ENCODE peak calls at places on chromosomes 7 and 10, in six cellular contexts. F, K, I, S, J and Z are unnamed samples.

GRCh38 chr7:24075426-24075810 is 208.6 kb upstream of the NPY start:
- DNase-seq in K (no peak), S (no peak), J (peak; percentile 82), F (no peak), I (no peak), Z (peak; percentile 20)

GRCh38 chr10:73888514-73888913 is 14.2 kb upstream of the CAMK2G start:
- DNase-seq in S (peak; percentile 88), K (no peak), I (peak; percentile 28), F (no peak), J (peak; percentile 97), Z (peak; percentile 83)

GRCh38 chr7:133091943-133092464 is 10.1 kb upstream of the CHCHD3 start:
- DNase-seq in F (no peak), I (no peak), K (no peak), S (no peak), J (no peak), Z (no peak)

GRCh38 chr10:71125749-71126107 is 86.6 kb upstream of the UNC5B start:
- DNase-seq in I (no peak), J (no peak), K (no peak), F (no peak), S (no peak), Z (no peak)

GRCh38 chr10:43120116-43120947 is 17.9 kb upstream of the CSGALNACT2 start:
- DNase-seq in K (no peak), S (no peak), J (no peak), F (no peak), I (no peak), Z (no peak)

GRCh38 chr7:93146465-93147127 is 1.6 kb downstream of the SAMD9L start:
- DNase-seq in K (no peak), F (no peak), J (no peak), I (no peak), S (no peak), Z (no peak)

GRCh38 chr7:45599851-45600706 is 25.9 kb downstream of the ADCY1 start:
- DNase-seq in F (no peak), K (no peak), J (no peak), I (no peak), S (no peak), Z (no peak)

GRCh38 chr10:123606006-123606405 is 60.1 kb upstream of the GPR26 start:
- DNase-seq in I (no peak), S (no peak), J (no peak), F (no peak), K (no peak), Z (no peak)

GRCh38 chr7:131302876-131303707 is 24.6 kb upstream of the MKLN1 start:
- DNase-seq in J (no peak), K (no peak), F (peak; percentile 23), S (peak; percentile 38), I (peak; percentile 13), Z (peak; percentile 35)

GRCh38 chr10:118951218-118951617 is 78.3 kb upstream of the NANOS1 start:
- DNase-seq in I (no peak), K (no peak), F (no peak), S (no peak), J (no peak), Z (no peak)

GRCh38 chr7:47427046-47427643 is 154.8 kb downstream of the TNS3 start:
- DNase-seq in F (no peak), K (no peak), I (no peak), S (no peak), J (no peak), Z (no peak)

GRCh38 chr7:114942443-114943175 is 20.7 kb downstream of the MDFIC start:
- DNase-seq in F (no peak), I (no peak), K (no peak), J (no peak), S (no peak), Z (no peak)

GRCh38 chr7:47893721-47894365 is 54.4 kb downstream of the PKD1L1 start:
- DNase-seq in J (no peak), F (no peak), S (peak; percentile 51), K (no peak), I (no peak), Z (no peak)

GRCh38 chr7:129144834-129145668 is 544 bp downstream of the TSPAN33 start:
- DNase-seq in F (no peak), K (no peak), J (no peak), I (no peak), S (no peak), Z (no peak)

GRCh38 chr7:28490831-28491230 is 78.5 kb downstream of the CREB5 start:
- DNase-seq in J (no peak), K (no peak), I (peak; percentile 28), S (no peak), F (no peak), Z (no peak)

GRCh38 chr10:131519723-131520122 is 208.2 kb upstream of the TCERG1L start:
- DNase-seq in J (no peak), K (no peak), F (no peak), S (no peak), I (no peak), Z (no peak)

GRCh38 chr7:149772236-149772820 is 1.1 kb downstream of the ZNF467 start:
- DNase-seq in I (no peak), F (no peak), S (no peak), J (no peak), K (peak; percentile 77), Z (no peak)

GRCh38 chr7:128889121-128889520 is 21.4 kb downstream of the KCP start:
- DNase-seq in I (no peak), F (no peak), J (peak; percentile 93), K (no peak), S (peak; percentile 59), Z (peak; percentile 58)

GRCh38 chr7:23467731-23468720 is 2.3 kb downstream of the IGF2BP3 start:
- DNase-seq in K (peak; percentile 78), F (no peak), S (peak; percentile 17), I (peak; percentile 71), J (peak; percentile 69), Z (no peak)

GRCh38 chr10:133324857-133325260 is 11.8 kb downstream of the CALY start:
- DNase-seq in K (no peak), J (no peak), F (no peak), I (no peak), S (no peak), Z (no peak)

GRCh38 chr7:17939111-17939669 is 1.1 kb downstream of the SNX13 start:
- DNase-seq in I (peak; percentile 45), K (no peak), S (peak; percentile 66), F (no peak), J (peak; percentile 60), Z (peak; percentile 44)

GRCh38 chr7:28688651-28689050 is 269.5 kb downstream of the TRIL start:
- DNase-seq in J (no peak), I (peak; percentile 89), K (no peak), F (no peak), S (peak; percentile 76), Z (no peak)

GRCh38 chr10:5945561-5946418 is 31.6 kb downstream of the IL15RA start:
- DNase-seq in S (peak; percentile 37), I (peak; percentile 98), K (no peak), F (peak; percentile 77), J (no peak), Z (peak; percentile 77)

GRCh38 chr10:89815049-89815853 is 113.9 kb downstream of the KIF20B start:
- DNase-seq in J (no peak), K (no peak), F (no peak), I (no peak), S (no peak), Z (no peak)

GRCh38 chr10:124627851-124628675 is 116.1 kb downstream of the FAM53B start:
- DNase-seq in I (no peak), F (peak; percentile 63), S (no peak), J (no peak), K (no peak), Z (no peak)

GRCh38 chr7:150371131-150371995 is 2.7 kb downstream of the REPIN1 start:
- DNase-seq in F (no peak), J (no peak), S (no peak), K (no peak), I (no peak), Z (no peak)

GRCh38 chr7:132656846-132657776 is 80.8 kb upstream of the PLXNA4 start:
- DNase-seq in S (no peak), K (peak; percentile 24), I (no peak), J (no peak), F (no peak), Z (peak; percentile 19)

DNA sequence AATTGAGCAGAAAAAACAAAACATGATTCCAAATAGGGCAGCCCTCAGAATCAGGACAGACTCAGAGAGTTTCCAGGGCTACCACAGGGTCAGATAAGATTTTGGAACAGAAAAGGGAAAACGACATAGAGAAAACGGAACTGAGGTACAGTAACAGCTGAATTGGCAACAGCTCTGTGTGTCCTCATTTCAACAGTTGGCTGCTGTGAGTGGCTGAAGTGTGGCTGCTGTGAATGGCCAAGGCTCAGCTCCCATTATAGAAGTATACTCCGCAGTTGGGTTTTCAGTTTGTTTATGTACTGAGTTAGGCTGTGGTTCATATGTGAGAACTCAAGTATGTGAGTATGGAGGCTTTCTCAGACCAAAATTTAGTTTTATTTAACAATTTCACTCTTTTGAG is 32.0 kb downstream of the ANTXRL start:
- DNase-seq in K (peak; percentile 57), S (no peak), J (no peak), F (no peak), I (no peak), Z (no peak)
- H3K27ac ChIP-seq in K (no peak overlapping the region), S (no peak overlapping the region), J (no peak overlapping the region), F (no peak overlapping the region), I (no peak overlapping the region), Z (no peak overlapping the region)

DNA sequence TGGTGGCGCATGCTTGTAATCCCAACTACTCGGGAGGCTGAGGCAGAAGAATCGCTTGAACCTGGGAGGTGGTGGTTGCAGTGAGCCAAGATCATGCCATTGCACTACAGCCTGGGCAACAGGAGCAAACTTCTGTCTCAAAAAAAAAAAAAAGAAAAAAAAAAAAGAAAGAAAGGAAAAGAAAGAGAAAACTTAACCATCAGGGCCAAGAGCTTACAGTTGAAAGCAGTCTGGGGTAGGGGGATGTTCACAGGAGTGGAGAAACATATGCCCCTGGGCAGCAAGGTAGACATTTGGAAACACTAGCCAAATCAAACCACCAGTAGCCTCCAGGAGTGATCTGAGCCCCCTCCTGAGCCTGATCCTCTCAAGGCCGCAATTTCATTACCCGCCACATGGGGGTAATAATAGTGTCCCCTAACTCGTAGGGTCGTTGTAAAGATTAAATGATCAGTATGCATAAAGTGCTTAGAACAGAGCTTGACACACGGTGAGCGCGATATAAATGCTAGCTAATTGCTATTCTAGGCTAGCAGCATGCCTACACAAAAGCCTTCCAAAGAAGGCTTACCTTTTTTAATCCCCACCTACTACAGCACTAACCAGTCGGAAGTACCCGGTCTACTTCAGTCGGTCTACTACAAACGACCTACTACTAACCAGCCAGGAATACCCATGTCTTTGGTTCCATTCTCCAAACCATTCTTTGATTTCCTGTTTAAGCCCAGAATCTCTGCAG is 274.3 kb upstream of the NEBL start:
- DNase-seq in S (no peak), J (no peak), K (no peak), I (no peak), F (no peak), Z (no peak)
- TF ChIP-seq CTCF in S (peak; percentile 34), J (peak; percentile 41), K (peak; percentile 29), I (peak; percentile 39), F (peak; percentile 35), Z (no peak)

GRCh38 chr10:122343135-122343800 is 31.2 kb upstream of the PLEKHA1 start:
- DNase-seq in F (no peak), K (no peak), J (no peak), S (no peak), I (no peak), Z (no peak)
- H3K27ac ChIP-seq in F (peak overlapping the region; percentile 84), K (no peak overlapping the region), J (no peak overlapping the region), S (no peak overlapping the region), I (no peak overlapping the region), Z (peak overlapping the region; percentile 65)

DNA sequence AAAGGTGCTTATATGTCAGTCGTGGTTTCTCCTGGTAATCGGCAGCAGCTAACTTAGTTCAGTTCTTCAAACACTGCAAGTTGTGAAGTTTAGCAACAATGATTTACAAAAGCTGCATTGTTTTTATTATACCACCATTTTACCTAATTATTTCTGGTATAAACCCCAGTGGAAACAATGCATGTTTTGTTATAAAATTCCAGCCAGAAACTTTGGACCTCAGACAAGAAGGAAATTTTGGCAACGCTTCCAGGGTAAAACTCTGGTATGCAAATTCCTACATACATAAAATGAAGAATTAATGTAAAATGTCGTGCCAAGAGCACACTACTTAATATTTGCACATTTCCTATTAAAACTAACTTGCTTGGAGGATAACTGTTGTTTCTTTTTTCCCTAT is 277.4 kb upstream of the LYZL1 start:
- DNase-seq in K (no peak), F (no peak), J (no peak), I (peak; percentile 57), S (no peak), Z (no peak)
- TF ChIP-seq CTCF in K (no peak), F (no peak), J (no peak), I (no peak), S (no peak), Z (no peak)